ENCODE peak calls at places on chromosomes 12 and 14, in four cellular contexts. One of them, this sample, is unnamed.

GRCh38 chr14:69587389-69587788 is 12.7 kb upstream of the CCDC177 start:
- DNase-seq in lower lobe of right lung: no peak
- DNase-seq in neural crest cell: no peak
- DNase-seq in NCI-H2171 treated with DMSO at 0.1 percent for 48 hours: no peak
- DNase-seq in this sample: no peak

GRCh38 chr14:100771121-100771800 is 44.6 kb downstream of the DLK1 start:
- DNase-seq in lower lobe of right lung: no peak
- DNase-seq in neural crest cell: no peak
- DNase-seq in NCI-H2171 treated with DMSO at 0.1 percent for 48 hours: no peak
- DNase-seq in this sample: no peak

GRCh38 chr14:47227051-47227600 is 448.3 kb downstream of the MDGA2 start:
- DNase-seq in lower lobe of right lung: no peak
- DNase-seq in neural crest cell: no peak
- DNase-seq in NCI-H2171 treated with DMSO at 0.1 percent for 48 hours: no peak
- DNase-seq in this sample: no peak

GRCh38 chr12:112892821-112893220 is 13.9 kb upstream of the OAS1 start:
- DNase-seq in lower lobe of right lung: no peak
- DNase-seq in neural crest cell: no peak
- DNase-seq in NCI-H2171 treated with DMSO at 0.1 percent for 48 hours: no peak
- DNase-seq in this sample: no peak

GRCh38 chr12:95096852-95097251 is 23.4 kb upstream of the NR2C1 start:
- DNase-seq in lower lobe of right lung: no peak
- DNase-seq in neural crest cell: no peak
- DNase-seq in NCI-H2171 treated with DMSO at 0.1 percent for 48 hours: peak; percentile 81
- DNase-seq in this sample: no peak

GRCh38 chr12:89370850-89371249 is 18.5 kb upstream of the DUSP6 start:
- DNase-seq in lower lobe of right lung: no peak
- DNase-seq in neural crest cell: no peak
- DNase-seq in NCI-H2171 treated with DMSO at 0.1 percent for 48 hours: peak; percentile 13
- DNase-seq in this sample: no peak

GRCh38 chr14:34043627-34044372 is 92.9 kb upstream of the EGLN3 start:
- DNase-seq in lower lobe of right lung: no peak
- DNase-seq in neural crest cell: no peak
- DNase-seq in NCI-H2171 treated with DMSO at 0.1 percent for 48 hours: no peak
- DNase-seq in this sample: no peak

GRCh38 chr14:99318091-99318958 is 46.3 kb upstream of the BCL11B start:
- DNase-seq in lower lobe of right lung: no peak
- DNase-seq in neural crest cell: no peak
- DNase-seq in NCI-H2171 treated with DMSO at 0.1 percent for 48 hours: no peak
- DNase-seq in this sample: peak; percentile 54

GRCh38 chr14:103897075-103897947 is 30.9 kb upstream of the TDRD9 start:
- DNase-seq in lower lobe of right lung: no peak
- DNase-seq in neural crest cell: no peak
- DNase-seq in NCI-H2171 treated with DMSO at 0.1 percent for 48 hours: no peak
- DNase-seq in this sample: no peak

GRCh38 chr14:28613526-28613925 is 153.1 kb upstream of the FOXG1 start:
- DNase-seq in lower lobe of right lung: no peak
- DNase-seq in neural crest cell: no peak
- DNase-seq in NCI-H2171 treated with DMSO at 0.1 percent for 48 hours: no peak
- DNase-seq in this sample: no peak

GRCh38 chr14:70660967-70661871 is 19.5 kb downstream of the TTC9 start:
- DNase-seq in lower lobe of right lung: no peak
- DNase-seq in neural crest cell: no peak
- DNase-seq in NCI-H2171 treated with DMSO at 0.1 percent for 48 hours: no peak
- DNase-seq in this sample: no peak

GRCh38 chr12:118689793-118690192 is 291.5 kb upstream of the SRRM4 start:
- DNase-seq in lower lobe of right lung: no peak
- DNase-seq in neural crest cell: peak; percentile 30
- DNase-seq in NCI-H2171 treated with DMSO at 0.1 percent for 48 hours: peak; percentile 2
- DNase-seq in this sample: peak; percentile 22

GRCh38 chr12:9721394-9722092 is 11.4 kb downstream of the CLECL1 start:
- DNase-seq in lower lobe of right lung: no peak
- DNase-seq in neural crest cell: no peak
- DNase-seq in NCI-H2171 treated with DMSO at 0.1 percent for 48 hours: no peak
- DNase-seq in this sample: no peak

GRCh38 chr12:116990971-116991966 is 80.5 kb downstream of the FBXW8 start:
- DNase-seq in lower lobe of right lung: no peak
- DNase-seq in neural crest cell: no peak
- DNase-seq in NCI-H2171 treated with DMSO at 0.1 percent for 48 hours: no peak
- DNase-seq in this sample: no peak

GRCh38 chr14:81067156-81067555 is 111.7 kb downstream of the TSHR start:
- DNase-seq in lower lobe of right lung: no peak
- DNase-seq in neural crest cell: no peak
- DNase-seq in NCI-H2171 treated with DMSO at 0.1 percent for 48 hours: no peak
- DNase-seq in this sample: no peak

GRCh38 chr12:111428728-111429175 is 23.0 kb downstream of the SH2B3 start:
- DNase-seq in lower lobe of right lung: peak; percentile 80
- DNase-seq in neural crest cell: no peak
- DNase-seq in NCI-H2171 treated with DMSO at 0.1 percent for 48 hours: no peak
- DNase-seq in this sample: no peak

GRCh38 chr12:27967551-27968054 is 4.9 kb downstream of the PTHLH start:
- DNase-seq in lower lobe of right lung: no peak
- DNase-seq in neural crest cell: no peak
- DNase-seq in NCI-H2171 treated with DMSO at 0.1 percent for 48 hours: peak; percentile 100
- DNase-seq in this sample: no peak

GRCh38 chr12:5000658-5001390 is 42.9 kb upstream of the KCNA5 start:
- DNase-seq in lower lobe of right lung: no peak
- DNase-seq in neural crest cell: no peak
- DNase-seq in NCI-H2171 treated with DMSO at 0.1 percent for 48 hours: no peak
- DNase-seq in this sample: no peak

GRCh38 chr12:132689227-132689626 is 1.8 kb downstream of the PXMP2 start:
- DNase-seq in lower lobe of right lung: no peak
- DNase-seq in neural crest cell: no peak
- DNase-seq in NCI-H2171 treated with DMSO at 0.1 percent for 48 hours: no peak
- DNase-seq in this sample: no peak

GRCh38 chr14:36346052-36346451 is 25.6 kb upstream of the MBIP start:
- DNase-seq in lower lobe of right lung: no peak
- DNase-seq in neural crest cell: no peak
- DNase-seq in NCI-H2171 treated with DMSO at 0.1 percent for 48 hours: peak; percentile 61
- DNase-seq in this sample: no peak

GRCh38 chr12:88505696-88506095 is 74.6 kb downstream of the KITLG start:
- DNase-seq in lower lobe of right lung: no peak
- DNase-seq in neural crest cell: no peak
- DNase-seq in NCI-H2171 treated with DMSO at 0.1 percent for 48 hours: no peak
- DNase-seq in this sample: no peak

GRCh38 chr12:11855993-11856374 is 206.5 kb downstream of the ETV6 start:
- DNase-seq in lower lobe of right lung: no peak
- DNase-seq in neural crest cell: no peak
- DNase-seq in NCI-H2171 treated with DMSO at 0.1 percent for 48 hours: no peak
- DNase-seq in this sample: no peak

GRCh38 chr12:64890873-64891468 is 66.5 kb downstream of the TBC1D30 start:
- DNase-seq in lower lobe of right lung: no peak
- DNase-seq in neural crest cell: no peak
- DNase-seq in NCI-H2171 treated with DMSO at 0.1 percent for 48 hours: peak; percentile 72
- DNase-seq in this sample: peak; percentile 28

GRCh38 chr12:106682594-106683234 is 91.8 kb upstream of the RIC8B start:
- DNase-seq in lower lobe of right lung: no peak
- DNase-seq in neural crest cell: no peak
- DNase-seq in NCI-H2171 treated with DMSO at 0.1 percent for 48 hours: no peak
- DNase-seq in this sample: no peak

GRCh38 chr12:58412466-58412865 is 471.1 kb downstream of the ATP23 start:
- DNase-seq in lower lobe of right lung: no peak
- DNase-seq in neural crest cell: no peak
- DNase-seq in NCI-H2171 treated with DMSO at 0.1 percent for 48 hours: no peak
- DNase-seq in this sample: no peak

GRCh38 chr14:53952533-53952932 is 4.1 kb downstream of the BMP4 start:
- DNase-seq in lower lobe of right lung: no peak
- DNase-seq in neural crest cell: no peak
- DNase-seq in NCI-H2171 treated with DMSO at 0.1 percent for 48 hours: no peak
- DNase-seq in this sample: no peak

GRCh38 chr12:84741727-84742126 is 170.9 kb downstream of the SLC6A15 start:
- DNase-seq in lower lobe of right lung: no peak
- DNase-seq in neural crest cell: no peak
- DNase-seq in NCI-H2171 treated with DMSO at 0.1 percent for 48 hours: no peak
- DNase-seq in this sample: no peak

GRCh38 chr14:23544511-23545447 is 6.8 kb downstream of the ZFHX2 start:
- DNase-seq in lower lobe of right lung: no peak
- DNase-seq in neural crest cell: no peak
- DNase-seq in NCI-H2171 treated with DMSO at 0.1 percent for 48 hours: peak; percentile 92
- DNase-seq in this sample: peak; percentile 59

GRCh38 chr14:103161054-103161397 is 37.8 kb downstream of the TNFAIP2 start:
- DNase-seq in lower lobe of right lung: no peak
- DNase-seq in neural crest cell: no peak
- DNase-seq in NCI-H2171 treated with DMSO at 0.1 percent for 48 hours: no peak
- DNase-seq in this sample: no peak

GRCh38 chr12:108333898-108334699 is 5.0 kb downstream of the CMKLR1 start:
- DNase-seq in lower lobe of right lung: no peak
- DNase-seq in neural crest cell: no peak
- DNase-seq in NCI-H2171 treated with DMSO at 0.1 percent for 48 hours: no peak
- DNase-seq in this sample: no peak

GRCh38 chr12:105076913-105077312 is 7.3 kb downstream of the ALDH1L2 start:
- DNase-seq in lower lobe of right lung: no peak
- DNase-seq in neural crest cell: no peak
- DNase-seq in NCI-H2171 treated with DMSO at 0.1 percent for 48 hours: no peak
- DNase-seq in this sample: no peak

GRCh38 chr14:62307844-62308243 is 545.6 kb downstream of the SNAPC1 start:
- DNase-seq in lower lobe of right lung: no peak
- DNase-seq in neural crest cell: no peak
- DNase-seq in NCI-H2171 treated with DMSO at 0.1 percent for 48 hours: no peak
- DNase-seq in this sample: no peak

GRCh38 chr12:4407136-4407535 is 27.6 kb upstream of the FGF23 start:
- DNase-seq in lower lobe of right lung: no peak
- DNase-seq in neural crest cell: no peak
- DNase-seq in NCI-H2171 treated with DMSO at 0.1 percent for 48 hours: no peak
- DNase-seq in this sample: no peak

GRCh38 chr14:61505815-61506809 is 184.7 kb downstream of the PRKCH start:
- DNase-seq in lower lobe of right lung: no peak
- DNase-seq in neural crest cell: no peak
- DNase-seq in NCI-H2171 treated with DMSO at 0.1 percent for 48 hours: no peak
- DNase-seq in this sample: no peak